ENCODE peak calls at places on chromosomes 2 and 18, in six cellular contexts. I, P, S, F, R and Q are unnamed samples.

GRCh38 chr2:47133046-47133445 is 22.1 kb downstream of the STPG4 start:
- DNase-seq in P (no peak), R (no peak), S (no peak), I (no peak), F (no peak), Q (no peak)

GRCh38 chr2:190382851-190383250 is 25.3 kb upstream of the MFSD6 start:
- DNase-seq in S (peak; percentile 16), F (no peak), I (no peak), R (peak; percentile 22), P (peak; percentile 29), Q (no peak)

GRCh38 chr18:62170857-62171256 is 16.0 kb downstream of the PIGN start:
- DNase-seq in P (no peak), R (no peak), F (no peak), S (no peak), I (no peak), Q (no peak)

GRCh38 chr18:11909597-11910026 is 1.5 kb upstream of the MPPE1 start:
- DNase-seq in I (no peak), F (no peak), R (no peak), S (peak; percentile 57), P (no peak), Q (no peak)

GRCh38 chr2:78351208-78351607 is 674.3 kb upstream of the REG3G start:
- DNase-seq in R (no peak), S (no peak), F (no peak), I (no peak), P (no peak), Q (no peak)

GRCh38 chr2:42974697-42975357 is 182.4 kb upstream of the HAAO start:
- DNase-seq in S (peak; percentile 81), R (peak; percentile 41), F (peak; percentile 70), I (peak; percentile 79), P (no peak), Q (peak; percentile 29)

GRCh38 chr2:237441605-237442004 is 27.6 kb upstream of the COL6A3 start:
- DNase-seq in R (no peak), S (peak; percentile 73), F (no peak), P (no peak), I (no peak), Q (no peak)

GRCh38 chr18:73688851-73689659 is 458.6 kb downstream of the FBXO15 start:
- DNase-seq in P (no peak), R (no peak), I (no peak), S (peak; percentile 16), F (no peak), Q (peak; percentile 78)

GRCh38 chr18:55869965-55870585 is 282.1 kb upstream of the TCF4 start:
- DNase-seq in F (no peak), P (no peak), S (peak; percentile 69), R (no peak), I (no peak), Q (no peak)

GRCh38 chr18:10973579-10974260 is 175.6 kb downstream of the PIEZO2 start:
- DNase-seq in P (no peak), S (peak; percentile 43), F (no peak), I (peak; percentile 20), R (no peak), Q (no peak)

GRCh38 chr18:79534356-79534755 is 138.6 kb downstream of the NFATC1 start:
- DNase-seq in I (no peak), R (no peak), P (no peak), S (no peak), F (no peak), Q (no peak)

GRCh38 chr2:37652199-37652640 is 19.2 kb downstream of the CDC42EP3 start:
- DNase-seq in R (no peak), I (no peak), P (no peak), S (peak; percentile 80), F (no peak), Q (peak; percentile 59)

GRCh38 chr2:46704593-46704992 is 211.0 kb downstream of the MCFD2 start:
- DNase-seq in R (no peak), S (no peak), I (no peak), P (no peak), F (no peak), Q (no peak)